ENCODE peak calls at places on chromosomes 16 and 17, in seven cellular contexts. J, C, R, S, X, B and U are unnamed samples.

GRCh38 chr17:67544364-67544763 is 167.3 kb downstream of the PITPNC1 start:
- DNase-seq in J (no peak), C (no peak), R (no peak), S (no peak), X (no peak), B (no peak), U (no peak)

GRCh38 chr16:55464375-55464774 is 14.6 kb upstream of the MMP2 start:
- DNase-seq in J (no peak), C (no peak), R (no peak), S (peak; percentile 66), X (peak; percentile 5), B (no peak), U (no peak)

GRCh38 chr17:59511726-59512125 is 53.7 kb upstream of the DHX40 start:
- DNase-seq in J (no peak), C (no peak), R (no peak), S (no peak), X (no peak), B (no peak), U (no peak)

GRCh38 chr17:79977161-79977631 is 58.5 kb downstream of the TBC1D16 start:
- DNase-seq in J (no peak), C (no peak), R (no peak), S (peak; percentile 73), X (no peak), B (no peak), U (no peak)

GRCh38 chr17:14301279-14301760 is 439 bp downstream of the HS3ST3B1 start:
- DNase-seq in J (no peak), C (no peak), R (no peak), S (no peak), X (peak; percentile 53), B (no peak), U (no peak)

GRCh38 chr16:51049276-51049675 is 101.8 kb downstream of the SALL1 start:
- DNase-seq in J (no peak), C (no peak), R (no peak), S (peak; percentile 50), X (no peak), B (no peak), U (no peak)

GRCh38 chr17:77867308-77867781 is 91.2 kb upstream of the TNRC6C start:
- DNase-seq in J (no peak), C (no peak), R (no peak), S (no peak), X (no peak), B (peak; percentile 41), U (no peak)

GRCh38 chr17:57870283-57870635 is 20.4 kb upstream of the MRPS23 start:
- DNase-seq in J (no peak), C (no peak), R (no peak), S (no peak), X (no peak), B (no peak), U (no peak)

GRCh38 chr17:60107526-60108257 is 29.0 kb upstream of the HEATR6 start:
- DNase-seq in J (peak; percentile 41), C (no peak), R (peak; percentile 55), S (no peak), X (no peak), B (no peak), U (peak; percentile 44)

GRCh38 chr17:46917516-46917915 is 5.4 kb upstream of the GOSR2 start:
- DNase-seq in J (no peak), C (no peak), R (no peak), S (no peak), X (peak; percentile 31), B (no peak), U (no peak)

GRCh38 chr17:39794249-39794970 is 56.7 kb downstream of the GRB7 start:
- DNase-seq in J (no peak), C (no peak), R (no peak), S (no peak), X (no peak), B (peak; percentile 94), U (no peak)

GRCh38 chr16:17548825-17549224 is 78.1 kb upstream of the XYLT1 start:
- DNase-seq in J (no peak), C (no peak), R (no peak), S (no peak), X (no peak), B (no peak), U (no peak)

GRCh38 chr16:85448557-85449194 is 164.4 kb upstream of the GSE1 start:
- DNase-seq in J (no peak), C (peak; percentile 47), R (no peak), S (no peak), X (no peak), B (peak; percentile 29), U (no peak)

GRCh38 chr17:33021731-33022408 is 30.2 kb downstream of the SPACA3 start:
- DNase-seq in J (peak; percentile 21), C (no peak), R (no peak), S (no peak), X (peak; percentile 70), B (no peak), U (peak; percentile 5)

GRCh38 chr17:35541434-35541833 is 4.0 kb upstream of the SLFN12L start:
- DNase-seq in J (no peak), C (no peak), R (no peak), S (no peak), X (no peak), B (no peak), U (no peak)

GRCh38 chr16:20136446-20136968 is 62.8 kb upstream of the GPR139 start:
- DNase-seq in J (no peak), C (no peak), R (no peak), S (no peak), X (no peak), B (no peak), U (no peak)

GRCh38 chr17:14856156-14856555 is 409.0 kb downstream of the PMP22 start:
- DNase-seq in J (no peak), C (no peak), R (no peak), S (no peak), X (peak; percentile 11), B (no peak), U (no peak)

DNA sequence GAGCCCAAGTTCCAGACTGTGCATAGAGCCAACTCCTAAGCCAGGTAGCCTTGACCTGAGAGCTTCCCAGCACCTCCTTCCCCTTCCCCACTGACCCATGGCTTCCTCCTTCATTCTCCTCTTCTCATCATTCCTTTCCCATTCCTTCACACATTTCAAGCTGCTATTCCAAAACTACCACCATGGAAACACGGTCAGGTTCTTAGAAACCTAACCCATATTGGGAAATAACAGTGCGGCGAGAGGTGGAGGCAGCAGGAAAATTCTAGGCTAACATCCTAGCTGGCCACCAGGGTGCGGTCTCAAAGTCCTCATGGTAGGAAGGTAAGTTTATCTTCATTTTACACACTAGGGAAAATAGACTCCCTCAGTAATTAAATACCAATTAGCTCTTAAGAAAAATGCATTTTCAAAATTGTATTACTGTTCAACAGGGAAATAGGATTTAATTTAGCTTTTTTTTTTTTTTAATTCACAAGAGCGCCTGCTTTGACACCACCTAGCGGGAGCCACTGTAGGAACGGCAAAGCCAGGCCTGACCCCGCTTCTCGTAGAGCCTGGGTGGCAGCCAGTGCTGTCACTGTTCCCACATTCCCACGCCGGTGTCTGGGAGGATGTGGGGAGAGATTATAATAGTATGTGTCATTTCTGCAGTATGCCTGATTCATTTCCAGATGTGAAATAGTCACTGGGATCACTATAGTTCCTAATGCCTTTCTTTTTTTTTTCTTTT is 14.0 kb upstream of the SPHK1 start:
- DNase-seq in J (peak; percentile 93), C (peak; percentile 76), R (peak; percentile 62), S (peak; percentile 95), X (peak; percentile 62), B (no peak), U (peak; percentile 95)
- TF ChIP-seq CTCF in J (peak; percentile 73), C (peak; percentile 11), R (peak; percentile 92), S (no peak), X (peak; percentile 73), B (no peak), U (peak; percentile 63)

DNA sequence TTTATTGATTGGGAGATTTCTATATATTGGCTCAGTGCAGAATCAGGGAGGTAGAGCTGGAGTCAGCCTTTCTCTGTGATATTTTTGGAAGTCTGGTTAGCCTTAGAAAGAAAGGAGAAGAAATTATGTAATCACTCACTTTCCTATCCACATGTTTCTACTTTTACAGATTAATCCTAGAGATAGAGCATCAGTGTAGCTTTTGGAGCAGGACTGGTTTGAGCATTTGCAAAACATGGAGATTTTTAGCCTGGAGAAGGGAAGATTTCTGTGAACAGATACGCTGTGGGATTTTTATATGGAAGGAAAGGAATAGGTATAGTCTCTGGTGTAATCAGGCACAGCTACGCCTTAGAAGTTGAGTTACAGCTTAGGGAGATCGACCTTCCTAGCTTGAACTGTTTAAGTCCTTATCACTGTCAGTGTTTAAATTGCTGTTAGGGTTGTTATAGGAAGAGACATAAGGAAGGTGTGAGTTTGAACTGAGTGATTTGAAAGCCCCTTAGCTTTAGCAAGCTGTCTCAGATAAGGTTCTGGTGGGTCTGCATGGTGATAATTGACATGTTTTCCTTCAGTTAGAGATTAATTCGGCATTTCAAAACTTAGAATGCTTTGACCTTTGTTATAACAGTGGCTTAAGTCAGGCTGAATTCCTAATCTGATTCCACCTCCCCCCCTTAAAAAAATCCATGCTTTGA is 20.5 kb downstream of the METTL9 start:
- DNase-seq in J (no peak), C (no peak), R (no peak), S (no peak), X (no peak), B (no peak), U (no peak)
- H3K4me3 ChIP-seq in J (no peak overlapping the region), C (no peak overlapping the region), R (no peak overlapping the region), S (no peak overlapping the region), X (no peak overlapping the region), B (no peak overlapping the region), U (no peak overlapping the region)

GRCh38 chr16:74111583-74111982 is 185.0 kb upstream of the PSMD7 start:
- DNase-seq in J (no peak), C (no peak), R (no peak), S (no peak), X (no peak), B (no peak), U (no peak)

DNA sequence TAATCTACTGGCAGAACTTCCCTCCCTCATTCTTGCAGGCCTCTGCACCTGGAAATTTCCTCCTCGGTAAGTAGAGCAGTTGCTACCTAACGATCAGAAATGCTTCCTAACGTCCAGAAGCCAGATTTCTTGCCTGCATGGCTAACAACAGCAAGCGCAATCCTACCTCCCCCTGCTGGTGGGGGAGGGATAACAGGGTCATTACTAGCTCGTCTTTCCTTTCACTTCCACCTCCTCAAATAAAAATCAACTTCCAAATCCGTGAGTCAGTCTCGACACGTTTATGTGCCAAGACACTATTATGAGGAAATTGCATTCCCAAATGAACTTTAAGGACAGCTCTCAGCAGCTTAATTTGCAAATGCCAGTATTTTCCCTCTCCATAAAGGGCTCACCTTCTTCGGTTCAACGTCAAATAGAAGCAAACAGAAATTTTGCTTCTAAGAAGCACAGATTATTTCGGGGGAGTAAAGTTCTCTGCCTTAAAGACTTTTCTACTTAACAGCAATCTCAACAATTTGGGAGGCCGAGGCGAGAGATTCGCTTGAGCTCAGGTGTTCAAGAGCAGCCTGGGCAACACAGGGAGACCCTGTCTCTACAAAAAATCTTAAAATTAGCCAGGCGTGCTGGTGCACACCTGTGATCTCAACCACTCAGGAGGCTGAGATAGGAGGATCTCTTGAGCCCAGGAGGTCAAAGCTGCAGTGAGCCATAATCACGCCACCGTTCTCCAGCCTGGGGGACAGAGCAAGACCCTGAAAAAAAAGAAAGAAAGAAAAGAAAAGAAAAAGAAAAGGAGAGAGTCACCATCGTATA is 188.6 kb upstream of the PSMD7 start:
- DNase-seq in J (peak; percentile 45), C (no peak), R (peak; percentile 70), S (no peak), X (peak; percentile 87), B (peak; percentile 48), U (peak; percentile 7)
- TF ChIP-seq CTCF in J (peak; percentile 56), C (no peak), R (peak; percentile 60), S (no peak), X (peak; percentile 89), B (peak; percentile 60), U (peak; percentile 41)

DNA sequence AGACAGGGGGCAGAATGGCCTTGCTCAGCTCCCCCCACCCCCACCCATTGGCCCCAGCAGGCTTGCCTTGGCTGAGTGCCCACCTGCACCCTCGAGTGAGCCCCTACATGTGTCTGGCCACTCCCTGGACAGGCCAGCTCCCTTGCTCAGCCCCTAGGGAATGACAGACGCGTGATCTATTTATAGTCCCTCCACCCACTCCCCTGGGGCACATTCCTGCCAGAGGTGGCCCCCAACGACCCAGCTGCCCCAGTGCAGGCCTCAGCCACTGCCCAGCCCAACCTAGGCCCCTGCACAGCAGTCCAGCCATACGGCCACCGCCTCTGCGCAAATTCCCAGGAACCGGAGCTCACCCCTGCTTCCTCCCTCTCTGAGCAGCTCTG is 11.4 kb upstream of the P2RX1 start:
- DNase-seq in J (no peak), C (no peak), R (no peak), S (no peak), X (no peak), B (no peak), U (no peak)
- H3K4me3 ChIP-seq in J (no peak overlapping the region), C (no peak overlapping the region), R (no peak overlapping the region), S (no peak overlapping the region), X (no peak overlapping the region), B (no peak overlapping the region), U (no peak overlapping the region)